ENCODE peak calls at places on chromosomes 6 and 20, in ten cellular contexts. N is neural progenitor cell, E is H9, X is fibroblast of lung, Z is neuronal stem cell, Q is HCT116, W is OCI-LY7, P is K562, A is mammary epithelial cell, B is HepG2. F is an unnamed sample.
A peak's percentile ranks its signal among the peaks of the same experiment; 100 is the strongest.

GRCh38 chr6:5246141-5246869 is 14.4 kb downstream of the LYRM4 start:
- DNase-seq in N (no peak), X (no peak), B (no peak), Q (no peak), W (no peak), P (no peak), Z (no peak), A (peak; percentile 33), E (no peak), F (no peak)

GRCh38 chr6:143496974-143497373 is 14.5 kb downstream of the FUCA2 start:
- DNase-seq in Z (no peak), E (no peak), B (no peak), W (no peak), Q (no peak), P (no peak), X (no peak), N (no peak), A (no peak), F (no peak)

GRCh38 chr6:51986864-51987263 is 100.5 kb downstream of the PKHD1 start:
- DNase-seq in N (no peak), X (no peak), Q (no peak), W (no peak), B (no peak), P (no peak), Z (no peak), E (no peak), A (no peak), F (no peak)

GRCh38 chr6:42255050-42255449 is 37.4 kb upstream of the MRPS10 start:
- DNase-seq in B (no peak), Q (no peak), Z (no peak), N (no peak), E (no peak), X (no peak), P (no peak), W (no peak), A (no peak), F (no peak)

GRCh38 chr20:14264869-14265268 is 72.5 kb downstream of the FLRT3 start:
- DNase-seq in N (no peak), A (peak; percentile 9), X (peak; percentile 21), B (peak; percentile 22), P (no peak), Z (no peak), E (no peak), W (no peak), Q (no peak), F (no peak)

GRCh38 chr6:111819458-111819857 is 53.8 kb downstream of the FYN start:
- DNase-seq in X (no peak), N (no peak), B (no peak), W (no peak), Q (no peak), A (no peak), P (no peak), E (no peak), Z (no peak), F (no peak)

GRCh38 chr6:34248727-34249468 is at the start of gene SMIM29:
- DNase-seq in W (peak; percentile 97), P (peak; percentile 98), B (peak; percentile 94), N (peak; percentile 99), E (peak; percentile 98), Q (peak; percentile 89), Z (peak; percentile 95), A (peak; percentile 94), X (peak; percentile 90), F (peak; percentile 98)

GRCh38 chr6:142902636-142903053 is 42.3 kb downstream of the HIVEP2 start:
- DNase-seq in Z (no peak), Q (peak; percentile 80), E (no peak), P (peak; percentile 27), X (peak; percentile 100), B (peak; percentile 85), N (no peak), A (peak; percentile 97), W (no peak), F (peak; percentile 79)

GRCh38 chr20:24493181-24493580 is 23.8 kb downstream of the SYNDIG1 start:
- DNase-seq in W (no peak), B (no peak), Q (no peak), P (no peak), Z (no peak), N (no peak), E (peak; percentile 20), A (no peak), X (no peak), F (no peak)

GRCh38 chr20:44909872-44910689 is at the start of gene PABPC1L:
- DNase-seq in W (peak; percentile 90), B (peak; percentile 78), P (peak; percentile 95), X (peak; percentile 63), Z (peak; percentile 51), E (peak; percentile 96), A (peak; percentile 77), Q (peak; percentile 49), N (peak; percentile 80), F (peak; percentile 82)

GRCh38 chr6:148854086-148854485 is 107.3 kb downstream of the UST start:
- DNase-seq in Z (no peak), A (peak; percentile 80), B (no peak), E (no peak), X (peak; percentile 68), Q (no peak), P (no peak), W (no peak), N (no peak), F (no peak)

GRCh38 chr20:44392776-44393607 is 37.5 kb downstream of the HNF4A start:
- DNase-seq in W (no peak), X (no peak), Q (no peak), N (no peak), B (peak; percentile 55), E (no peak), A (no peak), P (no peak), Z (no peak), F (no peak)

DNA sequence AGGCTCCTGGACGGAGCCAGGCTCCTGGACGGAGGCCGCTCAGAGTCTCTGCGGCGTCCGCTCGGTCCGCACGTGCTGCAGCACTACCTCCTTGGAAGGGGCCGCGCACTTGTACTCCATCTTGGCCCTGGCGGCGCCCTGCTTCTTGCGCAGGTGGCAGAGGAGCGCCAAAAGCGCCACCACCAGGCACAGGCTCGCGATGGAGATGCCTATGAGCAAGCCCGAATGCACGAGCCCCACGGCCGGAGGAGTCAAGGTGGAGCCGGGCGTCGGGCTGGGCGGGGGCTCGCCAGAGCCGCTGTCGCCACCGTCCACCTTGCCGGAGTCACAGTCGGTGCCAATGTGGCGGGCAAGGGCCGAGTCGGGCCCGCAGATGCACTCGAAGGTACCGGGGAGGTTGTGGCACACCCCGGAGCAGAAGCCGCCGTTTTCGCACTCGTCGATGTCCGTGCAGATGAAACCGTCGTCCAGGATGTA is 1.7 kb downstream of the THBD start:
- DNase-seq in N (peak; percentile 41), A (no peak), E (peak; percentile 74), P (no peak), Q (no peak), W (no peak), B (no peak), X (no peak), Z (no peak), F (no peak)
- H3K4me2 ChIP-seq in N (peak overlapping the region; percentile 87), A (peak overlapping the region; percentile 94), E (peak overlapping the region; percentile 66), P (no peak overlapping the region), Q (no peak overlapping the region), W (no peak overlapping the region), B (no peak overlapping the region), X (peak overlapping the region; percentile 71), Z (peak overlapping the region; percentile 98), F (no peak overlapping the region)

GRCh38 chr6:161103475-161103874 is 111.9 kb downstream of the MAP3K4 start:
- DNase-seq in N (no peak), W (no peak), B (no peak), Z (no peak), E (no peak), A (no peak), X (no peak), P (no peak), Q (no peak), F (no peak)
- H3K27ac ChIP-seq in N (no peak overlapping the region), W (no peak overlapping the region), B (no peak overlapping the region), Z (no peak overlapping the region), E (no peak overlapping the region), A (no peak overlapping the region), X (no peak overlapping the region), P (no peak overlapping the region), Q (no peak overlapping the region), F (no peak overlapping the region)

GRCh38 chr20:63819224-63819917 is 11.7 kb downstream of the ZBTB46 start:
- DNase-seq in Q (no peak), E (no peak), B (peak; percentile 72), X (no peak), N (no peak), Z (no peak), A (no peak), W (no peak), P (peak; percentile 57), F (no peak)

GRCh38 chr20:63823691-63824311 is 7.3 kb downstream of the ZBTB46 start:
- DNase-seq in X (no peak), A (no peak), W (no peak), P (no peak), E (no peak), N (no peak), Z (no peak), Q (no peak), B (peak; percentile 61), F (no peak)

GRCh38 chr20:63821824-63822223 is 9.2 kb downstream of the ZBTB46 start:
- DNase-seq in Z (no peak), N (no peak), E (no peak), X (no peak), B (no peak), P (no peak), W (no peak), A (no peak), Q (no peak), F (no peak)

GRCh38 chr20:63825331-63826118 is 5.5 kb downstream of the ZBTB46 start:
- DNase-seq in A (no peak), N (no peak), B (no peak), X (no peak), Z (no peak), P (no peak), W (no peak), Q (no peak), E (no peak), F (no peak)

DNA sequence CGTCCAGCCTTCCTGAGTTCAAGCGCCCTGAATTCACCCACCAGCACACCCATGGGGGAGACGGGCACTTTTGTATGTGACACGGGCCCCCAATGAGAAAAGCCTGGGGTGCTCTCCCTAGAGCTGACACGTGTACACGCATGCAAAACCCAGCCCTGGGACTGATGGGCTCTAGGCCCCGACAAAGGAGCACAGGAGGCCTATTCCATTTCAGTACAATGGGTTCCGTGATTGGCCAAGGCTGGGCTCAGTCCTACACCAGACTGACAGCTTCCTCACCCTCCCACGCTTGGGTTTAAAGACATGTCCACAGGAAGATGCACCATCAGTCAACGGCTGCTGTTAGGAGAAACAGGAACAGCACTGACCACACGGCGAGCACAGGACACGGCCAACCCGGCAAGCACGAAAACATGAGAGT is 8.8 kb downstream of the ZBTB46 start:
- DNase-seq in Z (no peak), X (no peak), A (no peak), N (no peak), W (no peak), E (no peak), Q (no peak), B (no peak), P (peak; percentile 73), F (no peak)
- H2AFZ ChIP-seq in Z (no peak overlapping the region), X (no peak overlapping the region), A (no peak overlapping the region), N (no peak overlapping the region), W (no peak overlapping the region), E (no peak overlapping the region), Q (no peak overlapping the region), B (no peak overlapping the region), P (peak overlapping the region; percentile 67), F (no peak overlapping the region)

GRCh38 chr20:31595380-31595653 is 9.8 kb upstream of the ID1 start:
- DNase-seq in N (no peak), Q (no peak), Z (no peak), A (no peak), X (no peak), E (no peak), B (peak; percentile 59), W (no peak), P (no peak), F (no peak)
- H3K4me2 ChIP-seq in N (no peak overlapping the region), Q (peak overlapping the region; percentile 81), Z (no peak overlapping the region), A (no peak overlapping the region), X (peak overlapping the region; percentile 32), E (no peak overlapping the region), B (peak overlapping the region; percentile 78), W (no peak overlapping the region), P (no peak overlapping the region), F (no peak overlapping the region)